ENCODE peak calls at places on chromosome 5, in eight cellular contexts. One of them, this sample, is unnamed.

GRCh38 chr5:78549043-78549442 is 99.5 kb downstream of the LHFPL2 start:
- DNase-seq in sigmoid colon: peak
- DNase-seq in A549: no peak
- DNase-seq in ovary: no peak
- DNase-seq in HFF-Myc: no peak
- DNase-seq in esophagus muscularis mucosa: no peak
- DNase-seq in bronchial epithelial cell: no peak
- DNase-seq in GM06990: no peak
- DNase-seq in this sample: no peak

GRCh38 chr5:15008476-15008875 is 136.9 kb upstream of the ANKH start:
- DNase-seq in esophagus muscularis mucosa: peak
- DNase-seq in bronchial epithelial cell: peak
- DNase-seq in HFF-Myc: peak
- DNase-seq in A549: peak
- DNase-seq in GM06990: no peak
- DNase-seq in sigmoid colon: peak
- DNase-seq in ovary: peak
- DNase-seq in this sample: no peak

GRCh38 chr5:139908749-139909148 is 113.1 kb downstream of the PSD2 start:
- DNase-seq in sigmoid colon: peak
- DNase-seq in bronchial epithelial cell: peak
- DNase-seq in ovary: peak
- DNase-seq in HFF-Myc: no peak
- DNase-seq in esophagus muscularis mucosa: no peak
- DNase-seq in GM06990: no peak
- DNase-seq in A549: peak
- DNase-seq in this sample: no peak

GRCh38 chr5:128539038-128539429 is 989 bp upstream of the FBN2 start:
- DNase-seq in A549: peak
- DNase-seq in esophagus muscularis mucosa: no peak
- DNase-seq in sigmoid colon: no peak
- DNase-seq in bronchial epithelial cell: peak
- DNase-seq in ovary: no peak
- DNase-seq in GM06990: peak
- DNase-seq in HFF-Myc: no peak
- DNase-seq in this sample: no peak

GRCh38 chr5:135594416-135594960 is 15.7 kb upstream of the CXCL14 start:
- DNase-seq in GM06990: no peak
- DNase-seq in ovary: no peak
- DNase-seq in A549: no peak
- DNase-seq in sigmoid colon: no peak
- DNase-seq in HFF-Myc: no peak
- DNase-seq in esophagus muscularis mucosa: no peak
- DNase-seq in bronchial epithelial cell: no peak
- DNase-seq in this sample: no peak

GRCh38 chr5:181121675-181122561 is 9.1 kb downstream of the OR2V1 start:
- DNase-seq in HFF-Myc: no peak
- DNase-seq in sigmoid colon: peak
- DNase-seq in bronchial epithelial cell: no peak
- DNase-seq in ovary: no peak
- DNase-seq in GM06990: no peak
- DNase-seq in A549: peak
- DNase-seq in esophagus muscularis mucosa: no peak
- DNase-seq in this sample: no peak

GRCh38 chr5:10501554-10502075 is 59.9 kb downstream of the ROPN1L start:
- DNase-seq in esophagus muscularis mucosa: no peak
- DNase-seq in bronchial epithelial cell: no peak
- DNase-seq in GM06990: no peak
- DNase-seq in HFF-Myc: no peak
- DNase-seq in ovary: no peak
- DNase-seq in sigmoid colon: no peak
- DNase-seq in A549: no peak
- DNase-seq in this sample: no peak

GRCh38 chr5:88647901-88648300 is 235.1 kb downstream of the MEF2C start:
- DNase-seq in sigmoid colon: no peak
- DNase-seq in esophagus muscularis mucosa: no peak
- DNase-seq in HFF-Myc: no peak
- DNase-seq in A549: no peak
- DNase-seq in GM06990: no peak
- DNase-seq in ovary: no peak
- DNase-seq in bronchial epithelial cell: no peak
- DNase-seq in this sample: no peak

GRCh38 chr5:56950626-56951130 is 1.2 kb downstream of the MIER3 start:
- DNase-seq in ovary: peak
- DNase-seq in A549: peak
- DNase-seq in sigmoid colon: peak
- DNase-seq in GM06990: peak
- DNase-seq in bronchial epithelial cell: peak
- DNase-seq in HFF-Myc: peak
- DNase-seq in esophagus muscularis mucosa: no peak
- DNase-seq in this sample: peak

GRCh38 chr5:78908173-78908901 is 76.8 kb downstream of the ARSB start:
- DNase-seq in GM06990: no peak
- DNase-seq in HFF-Myc: peak
- DNase-seq in A549: no peak
- DNase-seq in esophagus muscularis mucosa: no peak
- DNase-seq in bronchial epithelial cell: peak
- DNase-seq in sigmoid colon: no peak
- DNase-seq in ovary: no peak
- DNase-seq in this sample: no peak

GRCh38 chr5:34718516-34718915 is 62.4 kb downstream of the RAI14 start:
- DNase-seq in ovary: no peak
- DNase-seq in bronchial epithelial cell: no peak
- DNase-seq in sigmoid colon: no peak
- DNase-seq in A549: no peak
- DNase-seq in GM06990: no peak
- DNase-seq in esophagus muscularis mucosa: no peak
- DNase-seq in HFF-Myc: no peak
- DNase-seq in this sample: no peak

GRCh38 chr5:1660511-1660910 is 136.8 kb upstream of the LPCAT1 start:
- DNase-seq in HFF-Myc: no peak
- DNase-seq in esophagus muscularis mucosa: peak
- DNase-seq in GM06990: no peak
- DNase-seq in sigmoid colon: no peak
- DNase-seq in ovary: no peak
- DNase-seq in A549: no peak
- DNase-seq in bronchial epithelial cell: no peak
- DNase-seq in this sample: peak

GRCh38 chr5:36683821-36684434 is 77.5 kb downstream of the SLC1A3 start:
- DNase-seq in sigmoid colon: peak
- DNase-seq in bronchial epithelial cell: no peak
- DNase-seq in GM06990: no peak
- DNase-seq in ovary: no peak
- DNase-seq in HFF-Myc: peak
- DNase-seq in esophagus muscularis mucosa: no peak
- DNase-seq in A549: no peak
- DNase-seq in this sample: no peak

GRCh38 chr5:127833999-127834953 is 131.1 kb downstream of the CCDC192 start:
- DNase-seq in HFF-Myc: no peak
- DNase-seq in bronchial epithelial cell: no peak
- DNase-seq in A549: peak
- DNase-seq in esophagus muscularis mucosa: no peak
- DNase-seq in sigmoid colon: no peak
- DNase-seq in ovary: no peak
- DNase-seq in GM06990: no peak
- DNase-seq in this sample: no peak

GRCh38 chr5:113205323-113205722 is 228.7 kb downstream of the DCP2 start:
- DNase-seq in esophagus muscularis mucosa: no peak
- DNase-seq in sigmoid colon: no peak
- DNase-seq in ovary: no peak
- DNase-seq in HFF-Myc: no peak
- DNase-seq in bronchial epithelial cell: peak
- DNase-seq in GM06990: no peak
- DNase-seq in A549: no peak
- DNase-seq in this sample: no peak

GRCh38 chr5:83000922-83001321 is 76.3 kb downstream of the TMEM167A start:
- DNase-seq in esophagus muscularis mucosa: no peak
- DNase-seq in A549: no peak
- DNase-seq in bronchial epithelial cell: no peak
- DNase-seq in ovary: no peak
- DNase-seq in GM06990: no peak
- DNase-seq in sigmoid colon: no peak
- DNase-seq in HFF-Myc: no peak
- DNase-seq in this sample: no peak

GRCh38 chr5:138077064-138077696 is 6.7 kb upstream of the WNT8A start:
- DNase-seq in bronchial epithelial cell: peak
- DNase-seq in esophagus muscularis mucosa: no peak
- DNase-seq in sigmoid colon: peak
- DNase-seq in HFF-Myc: peak
- DNase-seq in A549: peak
- DNase-seq in ovary: peak
- DNase-seq in GM06990: no peak
- DNase-seq in this sample: peak

GRCh38 chr5:110086658-110087388 is 397.1 kb downstream of the MAN2A1 start:
- DNase-seq in sigmoid colon: peak
- DNase-seq in HFF-Myc: peak
- DNase-seq in bronchial epithelial cell: peak
- DNase-seq in esophagus muscularis mucosa: no peak
- DNase-seq in GM06990: no peak
- DNase-seq in A549: no peak
- DNase-seq in ovary: no peak
- DNase-seq in this sample: no peak

GRCh38 chr5:120843390-120843980 is 379.4 kb downstream of the PRR16 start:
- DNase-seq in HFF-Myc: no peak
- DNase-seq in GM06990: no peak
- DNase-seq in ovary: no peak
- DNase-seq in bronchial epithelial cell: no peak
- DNase-seq in sigmoid colon: no peak
- DNase-seq in esophagus muscularis mucosa: no peak
- DNase-seq in A549: no peak
- DNase-seq in this sample: no peak

GRCh38 chr5:111197523-111197922 is 26.7 kb upstream of the CAMK4 start:
- DNase-seq in A549: no peak
- DNase-seq in ovary: no peak
- DNase-seq in bronchial epithelial cell: no peak
- DNase-seq in GM06990: no peak
- DNase-seq in esophagus muscularis mucosa: no peak
- DNase-seq in HFF-Myc: no peak
- DNase-seq in sigmoid colon: no peak
- DNase-seq in this sample: no peak

GRCh38 chr5:139705655-139706587 is 57.8 kb downstream of the CXXC5 start:
- DNase-seq in ovary: no peak
- DNase-seq in esophagus muscularis mucosa: no peak
- DNase-seq in A549: no peak
- DNase-seq in GM06990: no peak
- DNase-seq in bronchial epithelial cell: no peak
- DNase-seq in sigmoid colon: no peak
- DNase-seq in HFF-Myc: no peak
- DNase-seq in this sample: no peak

GRCh38 chr5:124342586-124342985 is 403.9 kb downstream of the ZNF608 start:
- DNase-seq in sigmoid colon: no peak
- DNase-seq in bronchial epithelial cell: no peak
- DNase-seq in A549: no peak
- DNase-seq in esophagus muscularis mucosa: no peak
- DNase-seq in HFF-Myc: no peak
- DNase-seq in ovary: peak
- DNase-seq in GM06990: no peak
- DNase-seq in this sample: no peak

DNA sequence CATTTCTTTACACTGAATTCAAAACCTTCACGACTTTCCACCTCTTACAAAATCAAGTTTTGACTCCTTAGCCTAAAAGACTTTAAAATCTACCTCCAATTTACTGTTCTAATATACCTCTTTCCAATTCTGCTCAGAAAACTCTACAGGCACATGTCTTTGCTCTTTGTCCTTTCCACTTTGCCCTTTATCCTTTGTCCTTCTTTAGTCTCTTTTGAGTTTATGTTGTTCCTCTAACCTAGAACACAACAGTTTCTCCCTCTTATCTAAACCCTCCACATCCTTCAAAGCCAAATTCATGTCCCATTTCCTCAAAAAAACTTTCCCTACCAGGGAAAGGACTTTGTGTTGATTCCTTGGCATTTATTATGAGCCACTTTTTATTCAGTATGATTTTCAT is 1.4 kb downstream of the CDKL3 start:
- DNase-seq in A549: no peak
- DNase-seq in ovary: no peak
- DNase-seq in sigmoid colon: no peak
- DNase-seq in bronchial epithelial cell: no peak
- DNase-seq in HFF-Myc: no peak
- DNase-seq in GM06990: no peak
- DNase-seq in esophagus muscularis mucosa: no peak
- DNase-seq in this sample: no peak
- TF ChIP-seq CTCF in A549: no peak
- TF ChIP-seq CTCF in ovary: no peak
- TF ChIP-seq CTCF in sigmoid colon: no peak
- TF ChIP-seq CTCF in bronchial epithelial cell: no peak
- TF ChIP-seq CTCF in HFF-Myc: no peak
- TF ChIP-seq CTCF in GM06990: no peak
- TF ChIP-seq CTCF in esophagus muscularis mucosa: no peak
- TF ChIP-seq CTCF in this sample: no peak

DNA sequence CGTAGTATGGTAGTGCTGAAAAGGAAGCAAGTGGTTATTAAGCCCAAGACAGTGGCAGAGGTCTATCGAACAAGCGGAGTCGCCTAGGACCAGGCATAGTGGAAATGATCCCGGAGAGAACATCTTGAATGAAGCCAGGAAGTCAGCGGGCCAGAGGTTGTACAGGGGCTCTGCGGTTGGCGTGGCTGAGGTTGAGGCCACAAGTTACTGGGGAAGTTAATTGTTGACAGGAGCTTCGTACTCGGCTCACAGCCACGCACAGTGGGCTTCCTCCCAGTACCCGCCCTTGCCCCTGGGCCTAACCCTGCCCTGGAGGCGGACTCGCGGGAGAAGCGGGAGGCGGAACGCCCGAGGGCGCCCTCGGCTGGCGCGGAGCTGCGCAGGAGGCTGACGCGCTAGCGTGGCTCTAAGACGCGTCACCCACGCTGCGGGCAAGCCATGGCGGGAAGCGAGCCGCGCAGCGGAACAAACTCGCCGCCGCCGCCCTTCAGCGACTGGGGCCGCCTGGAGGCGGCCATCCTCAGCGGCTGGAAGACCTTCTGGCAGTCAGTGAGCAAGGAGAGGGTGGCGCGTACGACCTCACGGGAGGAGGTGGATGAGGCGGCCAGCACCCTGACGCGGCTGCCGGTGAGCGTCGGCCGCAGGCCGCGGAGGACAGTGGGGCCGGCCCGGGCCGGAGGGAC is at the start of gene FBXO4:
- DNase-seq in esophagus muscularis mucosa: peak
- DNase-seq in sigmoid colon: peak
- DNase-seq in GM06990: peak
- DNase-seq in bronchial epithelial cell: peak
- DNase-seq in A549: peak
- DNase-seq in ovary: peak
- DNase-seq in HFF-Myc: peak
- DNase-seq in this sample: peak
- TF ChIP-seq CTCF in esophagus muscularis mucosa: peak
- TF ChIP-seq CTCF in sigmoid colon: peak
- TF ChIP-seq CTCF in GM06990: peak
- TF ChIP-seq CTCF in bronchial epithelial cell: peak
- TF ChIP-seq CTCF in A549: peak
- TF ChIP-seq CTCF in ovary: no peak
- TF ChIP-seq CTCF in HFF-Myc: peak
- TF ChIP-seq CTCF in this sample: peak

GRCh38 chr5:96936431-96937221 is 746 bp downstream of the LNPEP start:
- DNase-seq in GM06990: peak
- DNase-seq in ovary: peak
- DNase-seq in bronchial epithelial cell: peak
- DNase-seq in A549: peak
- DNase-seq in sigmoid colon: peak
- DNase-seq in esophagus muscularis mucosa: no peak
- DNase-seq in HFF-Myc: no peak
- DNase-seq in this sample: peak
- TF ChIP-seq CTCF in GM06990: no peak
- TF ChIP-seq CTCF in ovary: no peak
- TF ChIP-seq CTCF in bronchial epithelial cell: no peak
- TF ChIP-seq CTCF in A549: no peak
- TF ChIP-seq CTCF in sigmoid colon: no peak
- TF ChIP-seq CTCF in esophagus muscularis mucosa: no peak
- TF ChIP-seq CTCF in HFF-Myc: no peak
- TF ChIP-seq CTCF in this sample: no peak

GRCh38 chr5:59496524-59497134 is 396.9 kb downstream of the PDE4D start:
- DNase-seq in esophagus muscularis mucosa: no peak
- DNase-seq in A549: peak
- DNase-seq in ovary: no peak
- DNase-seq in HFF-Myc: no peak
- DNase-seq in GM06990: peak
- DNase-seq in bronchial epithelial cell: no peak
- DNase-seq in sigmoid colon: no peak
- DNase-seq in this sample: peak
- TF ChIP-seq CTCF in esophagus muscularis mucosa: no peak
- TF ChIP-seq CTCF in A549: peak
- TF ChIP-seq CTCF in ovary: no peak
- TF ChIP-seq CTCF in HFF-Myc: peak
- TF ChIP-seq CTCF in GM06990: peak
- TF ChIP-seq CTCF in bronchial epithelial cell: peak
- TF ChIP-seq CTCF in sigmoid colon: no peak
- TF ChIP-seq CTCF in this sample: peak

This sample was measured in GM20000.